ENCODE peak calls at places on chromosomes 16 and 17, in ten cellular contexts. O is CD8-positive, alpha-beta T cell; E is gastrocnemius medialis; U is adrenal gland; D is aorta; F is SJCRH30; P is tibial artery; Q is thoracic aorta; B is A673; T is lung. X is an unnamed sample. For H3K4me1 and H3K9me3, the result is how much of the 10 kb centered on the place peaks cover.

GRCh38 chr17:29677139-29677834 is 54.6 kb upstream of the CORO6 start:
- DNase-seq in O (no peak), E (peak), U (no peak), D (no peak), F (no peak), P (peak), Q (no peak), B (no peak), T (no peak), X (no peak)

GRCh38 chr17:79202476-79202875 is 127.9 kb downstream of the ENGASE start:
- DNase-seq in O (no peak), E (no peak), U (no peak), D (no peak), F (peak), P (no peak), Q (no peak), B (no peak), T (no peak), X (no peak)

GRCh38 chr16:64910351-64910750 is 211.5 kb downstream of the CDH11 start:
- DNase-seq in O (no peak), E (no peak), U (peak), D (peak), F (peak), P (no peak), Q (peak), B (peak), T (no peak), X (no peak)

GRCh38 chr17:2271985-2272702 is 31.4 kb downstream of the SMG6 start:
- DNase-seq in O (no peak), E (no peak), U (no peak), D (no peak), F (no peak), P (no peak), Q (no peak), B (no peak), T (no peak), X (no peak)

GRCh38 chr17:28916302-28916934 is 13.5 kb upstream of the DHRS13 start:
- DNase-seq in O (peak), E (no peak), U (peak), D (no peak), F (no peak), P (no peak), Q (no peak), B (peak), T (peak), X (no peak)

GRCh38 chr17:51734462-51734861 is 424.1 kb downstream of the CA10 start:
- DNase-seq in O (no peak), E (no peak), U (no peak), D (no peak), F (no peak), P (no peak), Q (no peak), B (no peak), T (no peak), X (no peak)

GRCh38 chr17:40598928-40599627 is 33.8 kb upstream of the CCR7 start:
- DNase-seq in O (peak), E (no peak), U (peak), D (no peak), F (peak), P (peak), Q (no peak), B (no peak), T (no peak), X (peak)

GRCh38 chr17:68759343-68760140 is 158.4 kb upstream of the FAM20A start:
- DNase-seq in O (peak), E (peak), U (peak), D (peak), F (peak), P (peak), Q (peak), B (peak), T (peak), X (no peak)

GRCh38 chr17:8976638-8977037 is 11.1 kb upstream of the PIK3R5 start:
- DNase-seq in O (no peak), E (no peak), U (no peak), D (no peak), F (no peak), P (no peak), Q (no peak), B (no peak), T (no peak), X (no peak)

GRCh38 chr16:70713781-70714180 is 27.9 kb upstream of the MTSS2 start:
- DNase-seq in O (no peak), E (no peak), U (no peak), D (no peak), F (peak), P (no peak), Q (no peak), B (no peak), T (no peak), X (no peak)

GRCh38 chr16:70715113-70715711 is 29.4 kb upstream of the MTSS2 start:
- DNase-seq in O (peak), E (peak), U (peak), D (peak), F (peak), P (peak), Q (peak), B (peak), T (peak), X (no peak)

GRCh38 chr16:70713342-70713741 is 27.5 kb upstream of the MTSS2 start:
- DNase-seq in O (no peak), E (no peak), U (no peak), D (no peak), F (no peak), P (no peak), Q (no peak), B (no peak), T (no peak), X (no peak)

GRCh38 chr16:70715860-70716357 is 30.1 kb upstream of the MTSS2 start:
- DNase-seq in O (peak), E (no peak), U (peak), D (no peak), F (no peak), P (no peak), Q (no peak), B (peak), T (no peak), X (no peak)

DNA sequence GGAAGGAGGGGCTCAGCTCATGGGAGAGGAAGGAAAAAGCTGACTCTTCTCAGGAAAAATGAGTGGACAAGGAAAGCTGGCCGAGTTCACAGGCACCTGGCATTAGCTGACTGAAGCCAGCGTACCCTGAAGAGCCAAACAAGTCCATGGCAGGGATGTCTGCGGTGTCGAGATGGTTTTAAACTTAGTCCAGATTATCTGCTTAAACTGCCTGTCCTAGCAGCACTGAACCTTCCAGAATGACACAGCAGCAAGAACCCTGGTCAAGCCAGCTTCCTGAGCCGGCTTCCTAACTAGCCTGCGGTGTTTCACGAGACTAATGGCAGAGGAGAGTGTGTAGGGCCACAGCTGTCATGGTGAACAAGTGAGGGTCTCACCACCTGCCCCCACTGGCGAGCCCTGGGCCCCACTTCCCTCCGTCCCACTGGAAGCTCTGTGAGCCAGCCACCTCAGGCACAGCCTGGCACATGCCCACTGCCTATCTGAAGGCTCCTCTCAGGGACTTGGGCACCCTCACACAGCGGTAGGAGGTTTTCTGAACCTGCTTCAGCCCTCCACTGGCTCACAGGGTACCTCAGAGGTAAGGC is 28.8 kb upstream of the MTSS2 start:
- DNase-seq in O (peak), E (no peak), U (no peak), D (no peak), F (no peak), P (no peak), Q (no peak), B (no peak), T (no peak), X (no peak)
- H3K4me1 ChIP-seq in O (under half), E (under half), U (under half), D (under half), F (under half), P (half or more), Q (under half), B (under half), T (under half), X (under half)

DNA sequence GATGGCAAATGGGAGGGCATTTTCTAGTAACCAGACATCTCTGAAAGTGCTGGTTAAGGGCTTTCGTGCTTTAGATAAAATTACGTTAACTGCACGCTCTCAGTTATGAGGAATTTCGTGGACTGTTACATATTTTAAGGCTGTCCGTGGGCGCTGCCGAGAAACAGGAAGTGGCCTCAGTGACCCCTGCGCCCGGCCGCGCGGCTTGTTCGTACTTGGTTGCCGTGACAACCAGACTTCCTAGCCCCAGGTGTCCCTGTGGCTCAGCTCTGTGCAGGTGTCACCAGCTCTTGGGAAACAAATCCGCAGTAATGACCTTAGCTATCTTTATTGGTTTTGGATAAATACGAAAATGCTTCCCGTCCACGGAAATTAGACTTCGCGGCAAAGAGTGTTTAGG is 52.7 kb downstream of the LMF1 start:
- DNase-seq in O (no peak), E (no peak), U (no peak), D (no peak), F (no peak), P (no peak), Q (no peak), B (no peak), T (no peak), X (no peak)
- H3K9me3 ChIP-seq in O (under half), E (under half), U (under half), D (under half), F (under half), P (under half), Q (under half), B (under half), T (under half), X (under half)

GRCh38 chr17:62807812-62808575 is at the start of gene MARCHF10:
- DNase-seq in O (peak), E (no peak), U (no peak), D (peak), F (no peak), P (no peak), Q (no peak), B (no peak), T (peak), X (no peak)

GRCh38 chr17:62804025-62804424 is 4.1 kb downstream of the MARCHF10 start:
- DNase-seq in O (no peak), E (no peak), U (no peak), D (no peak), F (no peak), P (no peak), Q (no peak), B (no peak), T (no peak), X (no peak)

GRCh38 chr17:62805234-62805633 is 2.9 kb downstream of the MARCHF10 start:
- DNase-seq in O (no peak), E (no peak), U (no peak), D (no peak), F (no peak), P (no peak), Q (no peak), B (no peak), T (no peak), X (no peak)

GRCh38 chr17:62802531-62803205 is 5.4 kb downstream of the MARCHF10 start:
- DNase-seq in O (no peak), E (no peak), U (no peak), D (no peak), F (peak), P (no peak), Q (no peak), B (no peak), T (no peak), X (no peak)

DNA sequence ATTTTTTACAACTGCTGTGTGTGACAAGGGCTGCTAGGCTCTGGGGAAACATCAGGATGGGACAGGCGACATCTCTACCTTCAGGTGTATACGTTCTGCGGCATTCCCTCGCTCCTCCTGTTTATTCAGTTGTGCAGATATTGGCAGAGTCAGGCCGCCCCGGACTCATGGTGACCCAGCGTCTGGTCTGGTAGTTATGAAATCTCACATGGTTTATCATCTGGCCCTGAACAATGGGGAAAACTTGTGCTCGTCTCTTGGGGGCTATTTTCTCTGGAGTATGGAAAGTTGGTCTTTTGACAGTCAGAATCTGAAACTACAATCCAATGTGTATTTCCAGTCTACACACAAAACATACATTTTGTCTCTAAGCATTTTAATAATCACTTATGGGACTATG is 3.3 kb downstream of the MARCHF10 start:
- DNase-seq in O (no peak), E (no peak), U (no peak), D (no peak), F (no peak), P (no peak), Q (no peak), B (no peak), T (no peak), X (no peak)
- H3K27ac ChIP-seq in O (no peak), E (no peak), U (no peak), D (no peak), F (peak), P (no peak), Q (no peak), B (no peak), T (no peak), X (no peak)

GRCh38 chr17:49703557-49704277 is 4.0 kb downstream of the SLC35B1 start:
- DNase-seq in O (no peak), E (no peak), U (peak), D (no peak), F (no peak), P (no peak), Q (no peak), B (peak), T (peak), X (no peak)
- H3K4me1 ChIP-seq in O (under half), E (under half), U (under half), D (under half), F (under half), P (under half), Q (under half), B (under half), T (under half), X (under half)

DNA sequence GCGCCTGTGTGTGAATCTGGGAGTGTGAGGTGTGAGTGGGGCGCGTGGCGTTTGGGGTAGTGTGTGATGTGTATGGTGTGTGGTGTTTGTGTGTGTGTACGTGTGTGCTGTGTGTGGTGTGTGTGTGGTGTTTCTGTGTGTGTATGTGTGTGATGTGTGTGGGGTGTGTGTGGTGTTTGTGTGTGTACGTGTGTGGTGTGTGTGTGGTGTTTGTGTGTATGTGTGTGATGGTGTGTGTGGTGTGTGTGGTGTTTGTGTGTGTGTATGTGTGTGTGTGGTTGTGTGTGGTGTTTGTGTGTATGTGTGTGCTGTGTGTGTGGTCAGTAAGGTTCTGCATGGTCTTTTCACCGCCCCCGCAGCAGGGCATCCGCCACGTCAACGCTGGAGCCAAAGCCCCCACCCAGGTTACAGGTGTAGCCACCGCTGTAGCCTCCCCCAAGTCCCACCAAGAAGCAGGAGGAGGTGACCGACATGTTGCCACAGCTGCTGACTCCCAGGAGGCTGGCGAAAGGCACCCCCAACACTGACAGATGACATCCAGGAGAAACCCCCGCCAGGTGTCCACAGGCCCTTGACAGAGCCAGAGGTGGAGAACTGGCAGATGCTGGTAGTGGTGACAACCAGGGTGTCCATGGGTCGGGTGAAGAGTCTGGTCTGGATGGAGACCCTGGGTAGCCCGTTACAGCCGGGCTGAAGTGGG is 9.3 kb upstream of the KRT17 start:
- DNase-seq in O (no peak), E (no peak), U (no peak), D (no peak), F (peak), P (no peak), Q (no peak), B (no peak), T (no peak), X (no peak)
- H3K9me3 ChIP-seq in O (under half), E (under half), U (under half), D (under half), F (under half), P (under half), Q (under half), B (under half), T (under half), X (under half)

X was measured in effector memory CD4-positive, alpha-beta T cell.